ENCODE peak calls at places on chromosome 2, in six cellular contexts. J is T-helper 1 cell, B is tibial artery, P is AG08395, Q is NCI-H774, N is GM18507. T is an unnamed sample.

GRCh38 chr2:98508690-98509054 is 64.0 kb downstream of the INPP4A start:
- DNase-seq in N (no peak), Q (no peak), P (no peak), B (peak), J (no peak), T (peak)

GRCh38 chr2:54348672-54349071 is 92.6 kb upstream of the TSPYL6 start:
- DNase-seq in P (no peak), J (no peak), N (no peak), B (no peak), Q (no peak), T (no peak)

GRCh38 chr2:229164545-229165249 is 106.4 kb downstream of the PID1 start:
- DNase-seq in N (no peak), B (no peak), Q (no peak), P (peak), J (no peak), T (no peak)

GRCh38 chr2:19932928-19933327 is 31.1 kb upstream of the TTC32 start:
- DNase-seq in Q (no peak), N (no peak), B (no peak), P (no peak), J (no peak), T (no peak)

GRCh38 chr2:68901199-68901515 is 30.0 kb upstream of the BMP10 start:
- DNase-seq in J (no peak), N (no peak), B (no peak), Q (no peak), P (no peak), T (peak)

GRCh38 chr2:11773747-11774536 is 27.5 kb downstream of the LPIN1 start:
- DNase-seq in B (no peak), J (no peak), P (no peak), N (no peak), Q (no peak), T (no peak)

GRCh38 chr2:237967463-237967871 is 653 bp downstream of the UBE2F start:
- DNase-seq in J (no peak), N (no peak), P (peak), B (peak), Q (peak), T (no peak)

GRCh38 chr2:188922191-188922590 is 52.0 kb upstream of the COL3A1 start:
- DNase-seq in P (no peak), Q (no peak), J (no peak), N (no peak), B (no peak), T (no peak)

GRCh38 chr2:134333646-134334189 is 79.8 kb downstream of the MGAT5 start:
- DNase-seq in B (no peak), N (no peak), Q (no peak), J (no peak), P (no peak), T (no peak)

GRCh38 chr2:230723363-230723762 is 10.7 kb downstream of the CAB39 start:
- DNase-seq in N (no peak), B (no peak), J (no peak), P (no peak), Q (no peak), T (no peak)

GRCh38 chr2:68579689-68580088 is 63.7 kb upstream of the PROKR1 start:
- DNase-seq in J (no peak), B (no peak), P (no peak), Q (no peak), N (no peak), T (no peak)

GRCh38 chr2:81876628-81877027 is 1572.1 kb upstream of the LRRTM1 start:
- DNase-seq in B (no peak), J (no peak), P (no peak), Q (no peak), N (no peak), T (no peak)

T was measured in GDM1.